ENCODE peak calls at places on chromosomes 2 and 18, in nine cellular contexts. S is CD8-positive, alpha-beta T cell; D is NB4; W is heart left ventricle; L is cardiac muscle cell; P is lower lobe of right lung; U is astrocyte; T is GM23248; M is choroid plexus epithelial cell. X is an unnamed sample.

GRCh38 chr18:2258954-2259353 is 312.4 kb downstream of the METTL4 start:
- DNase-seq in M (peak), D (no peak), L (no peak), U (no peak), T (no peak), P (no peak), W (no peak), S (no peak), X (no peak)

GRCh38 chr2:144938308-144938709 is 418.4 kb upstream of the ZEB2 start:
- DNase-seq in M (peak), U (peak), P (no peak), S (no peak), W (no peak), D (no peak), L (peak), T (peak), X (no peak)

GRCh38 chr2:83081835-83082522 is 1377.1 kb downstream of the SUCLG1 start:
- DNase-seq in U (peak), L (peak), D (no peak), P (no peak), T (peak), S (no peak), M (peak), W (peak), X (no peak)

GRCh38 chr2:107430006-107430405 is 396.7 kb upstream of the RGPD4 start:
- DNase-seq in P (no peak), L (no peak), M (no peak), D (no peak), U (no peak), S (no peak), T (no peak), W (no peak), X (no peak)

GRCh38 chr2:106085441-106085911 is 108.6 kb downstream of the UXS1 start:
- DNase-seq in T (peak), W (peak), M (peak), D (peak), S (peak), L (peak), U (no peak), P (no peak), X (peak)

GRCh38 chr18:70578480-70578879 is 289.6 kb downstream of the SOCS6 start:
- DNase-seq in M (no peak), L (no peak), W (no peak), D (peak), P (no peak), S (no peak), T (no peak), U (no peak), X (peak)

GRCh38 chr2:127174176-127174575 is 45.9 kb downstream of the CYP27C1 start:
- DNase-seq in W (no peak), M (peak), L (no peak), D (peak), S (no peak), P (no peak), U (no peak), T (peak), X (no peak)

GRCh38 chr2:26850565-26850964 is 2.6 kb downstream of the DPYSL5 start:
- DNase-seq in U (no peak), M (no peak), P (no peak), W (no peak), S (no peak), T (no peak), L (no peak), D (peak), X (no peak)

GRCh38 chr2:88187038-88187676 is 17.0 kb downstream of the THNSL2 start:
- DNase-seq in S (no peak), U (no peak), M (peak), T (peak), P (no peak), L (peak), D (peak), W (peak), X (peak)

GRCh38 chr2:37934591-37935513 is 9.8 kb downstream of the RMDN2 start:
- DNase-seq in T (no peak), U (no peak), P (no peak), L (no peak), D (no peak), M (no peak), W (no peak), S (no peak), X (no peak)

GRCh38 chr2:43000242-43001054 is 208.1 kb upstream of the HAAO start:
- DNase-seq in P (no peak), T (no peak), M (no peak), D (no peak), W (no peak), S (no peak), L (no peak), U (no peak), X (no peak)

GRCh38 chr2:119085613-119086012 is 72.9 kb downstream of the C1QL2 start:
- DNase-seq in P (no peak), W (no peak), T (no peak), U (no peak), D (no peak), S (no peak), L (no peak), M (no peak), X (no peak)

GRCh38 chr2:227308784-227309183 is 16.3 kb upstream of the MFF start:
- DNase-seq in S (no peak), L (no peak), T (peak), D (no peak), M (peak), U (peak), P (no peak), W (no peak), X (no peak)

GRCh38 chr2:17171446-17172049 is 346.7 kb downstream of the RAD51AP2 start:
- DNase-seq in S (no peak), W (no peak), P (no peak), T (peak), M (peak), U (peak), D (peak), L (peak), X (peak)

GRCh38 chr18:6938003-6938402 is 179.6 kb downstream of the LAMA1 start:
- DNase-seq in U (no peak), L (no peak), W (no peak), D (no peak), T (no peak), S (no peak), P (no peak), M (no peak), X (no peak)

GRCh38 chr2:193900292-193900691 is 1705.6 kb upstream of the TMEFF2 start:
- DNase-seq in S (no peak), U (no peak), T (no peak), L (no peak), W (no peak), M (no peak), D (no peak), P (no peak), X (no peak)

GRCh38 chr2:54483426-54483825 is 27.3 kb downstream of the SPTBN1 start:
- DNase-seq in P (no peak), T (peak), M (peak), S (no peak), U (peak), L (no peak), D (peak), W (no peak), X (no peak)

GRCh38 chr2:189149981-189150380 is 29.6 kb downstream of the COL5A2 start:
- DNase-seq in L (no peak), W (no peak), M (peak), S (no peak), P (no peak), T (peak), D (no peak), U (peak), X (no peak)

GRCh38 chr2:240524963-240525718 is 32.6 kb downstream of the ANKMY1 start:
- DNase-seq in D (peak), S (no peak), U (no peak), L (no peak), P (no peak), W (no peak), T (no peak), M (no peak), X (no peak)

GRCh38 chr2:129812071-129812470 is 167.4 kb upstream of the RAB6C start:
- DNase-seq in S (no peak), D (peak), U (no peak), W (peak), M (no peak), P (peak), T (no peak), L (no peak), X (peak)

GRCh38 chr18:36756262-36756661 is 72.5 kb downstream of the TPGS2 start:
- DNase-seq in D (no peak), P (no peak), U (peak), M (no peak), T (peak), W (no peak), S (no peak), L (no peak), X (no peak)

GRCh38 chr2:237490009-237490804 is 3.2 kb downstream of the MLPH start:
- DNase-seq in U (no peak), L (no peak), D (no peak), S (no peak), W (no peak), P (no peak), M (no peak), T (no peak), X (no peak)

GRCh38 chr2:24432121-24432520 is 58.9 kb upstream of the NCOA1 start:
- DNase-seq in D (no peak), U (no peak), P (no peak), S (no peak), L (no peak), W (no peak), T (no peak), M (no peak), X (no peak)

GRCh38 chr18:13403786-13404549 is 185.4 kb downstream of the LDLRAD4 start:
- DNase-seq in S (no peak), W (no peak), D (no peak), L (no peak), M (no peak), T (no peak), P (no peak), U (no peak), X (no peak)

GRCh38 chr2:169237939-169238338 is 124.4 kb downstream of the LRP2 start:
- DNase-seq in P (no peak), M (no peak), T (no peak), L (no peak), W (no peak), S (no peak), U (no peak), D (no peak), X (no peak)

GRCh38 chr2:36433311-36434217 is 78.0 kb downstream of the CRIM1 start:
- DNase-seq in S (no peak), U (peak), L (no peak), D (no peak), W (peak), T (peak), M (peak), P (no peak), X (no peak)

GRCh38 chr2:144456680-144457079 is 63.2 kb downstream of the ZEB2 start:
- DNase-seq in M (peak), D (peak), T (peak), W (no peak), P (no peak), S (no peak), L (peak), U (peak), X (no peak)

GRCh38 chr18:79465392-79465991 is 69.8 kb downstream of the NFATC1 start:
- DNase-seq in D (peak), M (peak), T (no peak), L (peak), P (no peak), W (peak), U (no peak), S (no peak), X (no peak)

GRCh38 chr2:156790343-156791034 is 354.3 kb downstream of the GPD2 start:
- DNase-seq in W (no peak), D (no peak), L (no peak), T (no peak), P (no peak), M (no peak), U (no peak), S (no peak), X (no peak)

GRCh38 chr18:29874519-29875098 is 1167.9 kb downstream of the DSC3 start:
- DNase-seq in T (peak), U (peak), W (no peak), D (peak), L (peak), S (no peak), P (no peak), M (peak), X (peak)

GRCh38 chr2:223598994-223599645 is 3.0 kb downstream of the SCG2 start:
- DNase-seq in S (no peak), L (no peak), T (peak), M (peak), D (no peak), P (no peak), U (peak), W (no peak), X (no peak)
- H3K4me3 ChIP-seq in S (no peak), L (no peak), T (peak), M (peak), D (no peak), P (no peak), U (peak), W (no peak), X (no peak)

GRCh38 chr2:113079123-113079522 is 11.4 kb downstream of the IL1F10 start:
- DNase-seq in P (no peak), S (no peak), D (no peak), U (peak), L (no peak), T (no peak), M (no peak), W (no peak), X (no peak)
- H3K4me3 ChIP-seq in P (no peak), S (no peak), D (no peak), U (no peak), L (no peak), T (no peak), M (no peak), W (no peak), X (no peak)

GRCh38 chr18:8252371-8252770 is 356.9 kb upstream of the RAB12 start:
- DNase-seq in L (no peak), S (no peak), T (no peak), P (no peak), W (no peak), D (no peak), M (peak), U (no peak), X (no peak)

GRCh38 chr18:8247700-8248099 is 361.5 kb upstream of the RAB12 start:
- DNase-seq in W (no peak), D (no peak), L (no peak), T (no peak), M (no peak), P (no peak), S (no peak), U (no peak), X (no peak)

GRCh38 chr18:8253943-8254342 is 355.3 kb upstream of the RAB12 start:
- DNase-seq in U (no peak), P (no peak), M (no peak), W (no peak), L (peak), T (no peak), D (no peak), S (no peak), X (no peak)

GRCh38 chr18:8248576-8248975 is 360.7 kb upstream of the RAB12 start:
- DNase-seq in U (no peak), P (no peak), T (no peak), S (no peak), W (no peak), M (no peak), L (no peak), D (no peak), X (no peak)
- H3K4me3 ChIP-seq in U (no peak), P (no peak), T (no peak), S (no peak), W (no peak), M (no peak), L (no peak), D (no peak), X (no peak)

DNA sequence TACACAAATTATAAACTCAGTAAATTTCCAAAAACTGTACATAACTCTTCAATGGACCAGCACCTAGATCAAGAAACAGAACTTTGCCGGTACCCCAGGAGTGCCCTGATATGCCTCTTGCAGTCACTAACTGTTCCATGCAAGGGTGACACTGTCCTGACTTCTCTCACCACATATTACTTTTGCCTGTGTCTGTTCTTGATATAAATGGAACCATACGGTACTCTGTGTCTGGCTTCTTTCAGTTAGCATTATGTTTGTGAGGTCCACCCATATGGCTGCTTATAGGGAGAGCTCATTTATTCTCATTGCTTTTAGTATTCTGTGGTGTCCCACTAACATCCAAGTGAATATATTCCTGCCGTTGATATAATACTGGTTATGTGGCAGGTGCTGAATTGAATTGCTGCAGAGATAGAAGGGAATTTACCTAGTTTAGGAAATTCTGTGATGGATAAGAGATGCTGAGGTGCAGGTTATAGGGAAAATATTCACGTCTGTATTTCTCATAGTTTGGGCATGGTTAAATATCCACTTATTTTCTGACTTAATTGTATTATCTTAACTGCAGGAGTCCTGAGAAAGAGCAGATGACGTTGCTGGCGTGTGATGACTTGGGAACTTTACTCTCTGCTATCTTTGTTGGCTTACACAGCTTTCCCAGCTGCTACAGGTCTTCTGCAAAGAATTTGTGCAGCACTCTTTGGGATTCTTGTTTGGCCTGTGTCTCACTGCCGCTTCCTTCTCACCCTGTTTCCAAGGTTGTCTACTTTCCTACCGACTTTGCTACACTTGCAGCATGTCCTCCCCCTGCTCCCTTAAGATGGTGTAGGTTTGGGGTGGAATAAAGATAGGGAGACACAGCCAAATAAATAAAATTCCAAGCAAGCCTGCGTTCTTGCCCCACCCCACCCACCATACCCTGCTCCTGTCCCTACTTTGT is 107.9 kb downstream of the MAP4K4 start:
- DNase-seq in W (peak), S (no peak), L (peak), T (no peak), M (peak), U (peak), P (no peak), D (no peak), X (no peak)
- H3K4me3 ChIP-seq in W (no peak), S (no peak), L (no peak), T (peak), M (no peak), U (no peak), P (no peak), D (no peak), X (no peak)

GRCh38 chr2:152407204-152407721 is 72.3 kb downstream of the FMNL2 start:
- DNase-seq in D (no peak), T (peak), U (peak), L (peak), S (no peak), W (peak), M (peak), P (no peak), X (no peak)

GRCh38 chr2:152407806-152408205 is 72.8 kb downstream of the FMNL2 start:
- DNase-seq in L (no peak), P (no peak), D (no peak), M (no peak), T (no peak), W (no peak), U (no peak), S (no peak), X (no peak)

GRCh38 chr2:152406836-152407161 is 71.8 kb downstream of the FMNL2 start:
- DNase-seq in S (no peak), D (no peak), P (no peak), L (no peak), W (no peak), U (no peak), T (peak), M (no peak), X (no peak)

GRCh38 chr2:152409691-152410597 is 75.0 kb downstream of the FMNL2 start:
- DNase-seq in T (peak), D (peak), P (no peak), L (no peak), S (no peak), M (peak), W (no peak), U (no peak), X (no peak)

GRCh38 chr2:152408260-152408659 is 73.3 kb downstream of the FMNL2 start:
- DNase-seq in T (no peak), D (no peak), U (no peak), P (no peak), W (no peak), M (no peak), L (no peak), S (no peak), X (no peak)
- H3K4me3 ChIP-seq in T (no peak), D (no peak), U (no peak), P (no peak), W (no peak), M (no peak), L (no peak), S (no peak), X (no peak)

DNA sequence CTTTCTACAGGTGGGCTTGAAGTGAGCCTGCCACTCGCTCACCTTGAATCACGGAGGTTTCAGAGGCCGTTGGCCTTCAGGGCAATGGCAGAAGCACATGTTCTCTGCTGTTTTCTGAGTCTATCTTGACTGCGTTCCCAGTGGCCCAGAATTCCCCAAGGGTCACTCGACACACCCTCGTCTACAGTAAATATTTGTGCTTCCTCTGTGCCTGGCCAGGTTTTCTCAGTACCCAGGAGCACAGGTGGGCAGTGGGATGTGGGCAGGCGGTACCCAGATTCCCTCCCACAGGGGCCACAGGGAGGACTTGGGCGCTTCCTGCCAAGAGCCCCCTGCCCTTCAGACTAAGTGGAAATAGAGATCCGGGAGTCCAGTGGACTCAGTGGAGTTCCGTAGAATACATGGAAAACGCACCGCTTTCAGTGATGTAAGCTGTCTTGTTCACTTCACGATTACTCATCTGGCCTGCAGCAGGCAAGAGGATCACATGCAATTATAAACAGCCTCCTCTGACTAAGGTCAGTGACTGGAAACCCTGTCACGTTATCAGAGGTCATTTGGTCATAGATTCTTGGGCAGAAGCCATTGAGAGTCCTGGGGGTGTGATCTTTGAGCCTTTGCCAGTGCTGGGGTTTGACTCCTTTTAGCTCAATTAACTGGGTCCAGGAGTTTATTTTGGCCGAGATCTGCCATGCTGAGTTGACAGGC is 179.8 kb downstream of the NEDD4L start:
- DNase-seq in L (peak), U (peak), W (peak), M (peak), T (peak), P (peak), D (no peak), S (no peak), X (no peak)
- H3K4me3 ChIP-seq in L (no peak), U (peak), W (no peak), M (peak), T (peak), P (peak), D (no peak), S (no peak), X (no peak)

X was measured in Jurkat, Clone E6-1.